ENCODE peak calls at places on chromosome 7, in eight cellular contexts. O is iris pigment epithelial cell; X is substantia nigra; S is GM12865; Z is right cardiac atrium; G is naive thymus-derived CD8-positive, alpha-beta T cell; Y is skeletal muscle cell; B is prostate gland. V is an unnamed sample.
A peak's percentile ranks its signal among the peaks of the same experiment; 100 is the strongest.

GRCh38 chr7:157431173-157431950 is 94.6 kb downstream of the DNAJB6 start:
- DNase-seq in S (peak; percentile 38), B (no peak), Z (peak; percentile 36), O (no peak), X (no peak), G (no peak), Y (no peak), V (no peak)

GRCh38 chr7:44385384-44386138 is 60.2 kb upstream of the CAMK2B start:
- DNase-seq in O (peak; percentile 15), S (no peak), Z (no peak), Y (no peak), X (no peak), B (no peak), G (no peak), V (no peak)

GRCh38 chr7:7766671-7767070 is 48.3 kb upstream of the RPA3 start:
- DNase-seq in X (no peak), S (no peak), Z (no peak), O (peak; percentile 40), G (no peak), B (no peak), Y (no peak), V (no peak)

GRCh38 chr7:148105853-148106252 is 484.7 kb upstream of the C7orf33 start:
- DNase-seq in B (no peak), O (no peak), S (no peak), Y (no peak), G (no peak), X (no peak), Z (no peak), V (no peak)

GRCh38 chr7:155961241-155962190 is 149.3 kb upstream of the SHH start:
- DNase-seq in O (peak; percentile 66), Y (peak; percentile 13), X (no peak), G (no peak), B (no peak), Z (no peak), S (peak; percentile 5), V (no peak)

GRCh38 chr7:4612939-4613841 is 68.9 kb upstream of the FOXK1 start:
- DNase-seq in X (no peak), S (no peak), B (no peak), O (peak; percentile 36), G (no peak), Y (no peak), Z (peak; percentile 65), V (no peak)

GRCh38 chr7:117279931-117280525 is 42.8 kb downstream of the WNT2 start:
- DNase-seq in Y (no peak), Z (peak; percentile 51), X (no peak), O (no peak), G (no peak), S (no peak), B (no peak), V (no peak)

GRCh38 chr7:106346678-106347217 is 62.0 kb upstream of the NAMPT start:
- DNase-seq in S (peak; percentile 93), B (no peak), Y (peak; percentile 89), Z (no peak), G (no peak), O (peak; percentile 97), X (no peak), V (peak; percentile 89)

GRCh38 chr7:135217645-135218509 is 6.6 kb upstream of the WDR91 start:
- DNase-seq in X (no peak), O (no peak), Z (no peak), B (no peak), G (no peak), Y (no peak), S (no peak), V (no peak)

GRCh38 chr7:43872401-43873165 is 3.3 kb upstream of the MRPS24 start:
- DNase-seq in O (peak; percentile 85), X (no peak), B (no peak), S (no peak), G (no peak), Y (peak; percentile 83), Z (peak; percentile 63), V (peak; percentile 83)

GRCh38 chr7:5633161-5634106 is 148.0 kb downstream of the RNF216 start:
- DNase-seq in Y (no peak), O (no peak), S (no peak), B (no peak), G (no peak), Z (peak; percentile 46), X (no peak), V (no peak)

V was measured in GM04504.